ENCODE peak calls at places on chromosomes 13 and 19, in six cellular contexts. G is kidney, Y is A549, N is Calu3, S is GM23338, E is D721Med. H is an unnamed sample.

GRCh38 chr13:42395066-42395821 is 123.3 kb downstream of the AKAP11 start:
- DNase-seq in G (no peak), Y (no peak), N (no peak), S (no peak), E (no peak), H (no peak)

GRCh38 chr19:30280018-30280417 is 92.2 kb upstream of the ZNF536 start:
- DNase-seq in G (no peak), Y (no peak), N (no peak), S (no peak), E (no peak), H (no peak)

GRCh38 chr19:17872251-17873001 is 681 bp downstream of the SLC5A5 start:
- DNase-seq in G (peak; percentile 77), Y (no peak), N (no peak), S (peak; percentile 39), E (no peak), H (no peak)

GRCh38 chr19:1260749-1261511 is 8.2 kb upstream of the CIRBP start:
- DNase-seq in G (peak; percentile 99), Y (peak; percentile 69), N (peak; percentile 94), S (peak; percentile 97), E (peak; percentile 100), H (peak; percentile 69)

GRCh38 chr13:111270765-111271164 is 49.7 kb upstream of the TEX29 start:
- DNase-seq in G (no peak), Y (no peak), N (no peak), S (no peak), E (no peak), H (no peak)

GRCh38 chr13:31625115-31625514 is 114.2 kb upstream of the RXFP2 start:
- DNase-seq in G (no peak), Y (no peak), N (no peak), S (no peak), E (no peak), H (no peak)

GRCh38 chr13:25668345-25668744 is 296.6 kb downstream of the ATP8A2 start:
- DNase-seq in G (no peak), Y (no peak), N (no peak), S (no peak), E (no peak), H (no peak)

GRCh38 chr13:51726446-51727185 is 77.3 kb downstream of the DHRS12 start:
- DNase-seq in G (no peak), Y (no peak), N (no peak), S (no peak), E (no peak), H (no peak)

GRCh38 chr19:43765109-43765876 is 10.5 kb upstream of the SMG9 start:
- DNase-seq in G (peak; percentile 73), Y (peak; percentile 93), N (peak; percentile 77), S (no peak), E (no peak), H (no peak)

GRCh38 chr19:5338661-5339469 is 1.7 kb downstream of the PTPRS start:
- DNase-seq in G (no peak), Y (no peak), N (no peak), S (peak; percentile 85), E (no peak), H (no peak)

GRCh38 chr19:750640-751423 is at the start of gene MISP:
- DNase-seq in G (peak; percentile 94), Y (peak; percentile 41), N (peak; percentile 94), S (no peak), E (no peak), H (no peak)

GRCh38 chr19:38073806-38074685 is 150.0 kb downstream of the DPF1 start:
- DNase-seq in G (no peak), Y (no peak), N (no peak), S (peak; percentile 81), E (peak; percentile 85), H (no peak)

GRCh38 chr13:46119883-46120614 is 15.2 kb upstream of the CPB2 start:
- DNase-seq in G (no peak), Y (peak; percentile 8), N (peak; percentile 8), S (no peak), E (no peak), H (no peak)

GRCh38 chr13:80361883-80362327 is 21.0 kb upstream of the SPRY2 start:
- DNase-seq in G (no peak), Y (no peak), N (no peak), S (peak; percentile 60), E (no peak), H (no peak)

GRCh38 chr19:2721570-2722540 is 683 bp upstream of the DIRAS1 start:
- DNase-seq in G (peak; percentile 70), Y (no peak), N (no peak), S (peak; percentile 55), E (no peak), H (no peak)

GRCh38 chr19:58046856-58047255 is 12.2 kb upstream of the ZNF135 start:
- DNase-seq in G (no peak), Y (no peak), N (no peak), S (no peak), E (no peak), H (no peak)

GRCh38 chr19:51366999-51367564 is 894 bp upstream of the ETFB start:
- DNase-seq in G (peak; percentile 90), Y (no peak), N (peak; percentile 43), S (no peak), E (no peak), H (no peak)

GRCh38 chr13:53854321-53854720 is 825.7 kb downstream of the OLFM4 start:
- DNase-seq in G (no peak), Y (no peak), N (no peak), S (no peak), E (no peak), H (no peak)

GRCh38 chr13:59770451-59770850 is 393.3 kb downstream of the DIAPH3 start:
- DNase-seq in G (no peak), Y (no peak), N (no peak), S (no peak), E (no peak), H (no peak)

GRCh38 chr19:42271861-42272534 is 2.9 kb downstream of the CIC start:
- DNase-seq in G (peak; percentile 73), Y (no peak), N (no peak), S (no peak), E (no peak), H (no peak)

GRCh38 chr13:30861163-30861562 is 44.9 kb upstream of the MEDAG start:
- DNase-seq in G (no peak), Y (no peak), N (no peak), S (no peak), E (no peak), H (no peak)

GRCh38 chr13:78060966-78061365 is 142.3 kb upstream of the EDNRB start:
- DNase-seq in G (no peak), Y (no peak), N (no peak), S (no peak), E (no peak), H (no peak)

GRCh38 chr13:50911937-50912624 is 2.5 kb downstream of the RNASEH2B start:
- DNase-seq in G (peak; percentile 90), Y (peak; percentile 58), N (peak; percentile 81), S (peak; percentile 98), E (no peak), H (peak; percentile 31)

GRCh38 chr13:40609972-40610726 is 56.3 kb downstream of the FOXO1 start:
- DNase-seq in G (no peak), Y (no peak), N (no peak), S (no peak), E (no peak), H (no peak)

GRCh38 chr19:3145909-3146676 is 10.3 kb downstream of the GNA15 start:
- DNase-seq in G (no peak), Y (no peak), N (no peak), S (no peak), E (no peak), H (no peak)

GRCh38 chr13:30739646-30740642 is 4.6 kb downstream of the ALOX5AP start:
- DNase-seq in G (no peak), Y (peak; percentile 12), N (peak; percentile 3), S (no peak), E (no peak), H (no peak)

H was measured in esophagus squamous epithelium.